ENCODE peak calls at places on chromosomes 4 and X, in six cellular contexts. One of them, this sample, is unnamed.
A peak's percentile ranks its signal among the peaks of the same experiment; 100 is the strongest.

GRCh38 chr4:70187216-70187615 is 8.3 kb upstream of the ODAM start:
- DNase-seq in psoas muscle: no peak
- DNase-seq in cardiac muscle cell: no peak
- DNase-seq in HFFc6: no peak
- DNase-seq in ascending aorta: no peak
- DNase-seq in upper lobe of left lung: no peak
- DNase-seq in this sample: no peak

GRCh38 chr4:140152760-140153418 is 1.1 kb downstream of the MAML3 start:
- DNase-seq in psoas muscle: peak; percentile 63
- DNase-seq in cardiac muscle cell: peak; percentile 74
- DNase-seq in HFFc6: no peak
- DNase-seq in ascending aorta: no peak
- DNase-seq in upper lobe of left lung: peak; percentile 58
- DNase-seq in this sample: peak; percentile 51

GRCh38 chr4:182585321-182585720 is 331.9 kb downstream of the DCTD start:
- DNase-seq in psoas muscle: no peak
- DNase-seq in cardiac muscle cell: no peak
- DNase-seq in HFFc6: no peak
- DNase-seq in ascending aorta: no peak
- DNase-seq in upper lobe of left lung: no peak
- DNase-seq in this sample: no peak

GRCh38 chrX:145817666-145818521 is at the start of gene SLITRK2:
- DNase-seq in psoas muscle: no peak
- DNase-seq in cardiac muscle cell: peak; percentile 16
- DNase-seq in HFFc6: no peak
- DNase-seq in ascending aorta: no peak
- DNase-seq in upper lobe of left lung: no peak
- DNase-seq in this sample: no peak

GRCh38 chrX:129613596-129613995 is 41.2 kb downstream of the APLN start:
- DNase-seq in psoas muscle: no peak
- DNase-seq in cardiac muscle cell: no peak
- DNase-seq in HFFc6: no peak
- DNase-seq in ascending aorta: no peak
- DNase-seq in upper lobe of left lung: no peak
- DNase-seq in this sample: no peak

GRCh38 chr4:4837921-4838601 is 21.4 kb upstream of the MSX1 start:
- DNase-seq in psoas muscle: no peak
- DNase-seq in cardiac muscle cell: no peak
- DNase-seq in HFFc6: no peak
- DNase-seq in ascending aorta: no peak
- DNase-seq in upper lobe of left lung: no peak
- DNase-seq in this sample: no peak

GRCh38 chrX:141975839-141976238 is 72.1 kb downstream of the MAGEC1 start:
- DNase-seq in psoas muscle: no peak
- DNase-seq in cardiac muscle cell: no peak
- DNase-seq in HFFc6: no peak
- DNase-seq in ascending aorta: no peak
- DNase-seq in upper lobe of left lung: no peak
- DNase-seq in this sample: no peak

GRCh38 chrX:22660756-22661155 is 339.0 kb upstream of the DDX53 start:
- DNase-seq in psoas muscle: no peak
- DNase-seq in cardiac muscle cell: no peak
- DNase-seq in HFFc6: no peak
- DNase-seq in ascending aorta: no peak
- DNase-seq in upper lobe of left lung: no peak
- DNase-seq in this sample: no peak

GRCh38 chr4:13920901-13921300 is 293.4 kb upstream of the BOD1L1 start:
- DNase-seq in psoas muscle: peak; percentile 16
- DNase-seq in cardiac muscle cell: no peak
- DNase-seq in HFFc6: peak; percentile 100
- DNase-seq in ascending aorta: no peak
- DNase-seq in upper lobe of left lung: no peak
- DNase-seq in this sample: no peak

GRCh38 chr4:123300222-123300621 is 96.4 kb upstream of the SPRY1 start:
- DNase-seq in psoas muscle: no peak
- DNase-seq in cardiac muscle cell: no peak
- DNase-seq in HFFc6: no peak
- DNase-seq in ascending aorta: no peak
- DNase-seq in upper lobe of left lung: no peak
- DNase-seq in this sample: no peak

GRCh38 chr4:123298798-123299197 is 97.8 kb upstream of the SPRY1 start:
- DNase-seq in psoas muscle: no peak
- DNase-seq in cardiac muscle cell: no peak
- DNase-seq in HFFc6: no peak
- DNase-seq in ascending aorta: no peak
- DNase-seq in upper lobe of left lung: no peak
- DNase-seq in this sample: no peak

GRCh38 chr4:123301942-123302341 is 94.7 kb upstream of the SPRY1 start:
- DNase-seq in psoas muscle: no peak
- DNase-seq in cardiac muscle cell: no peak
- DNase-seq in HFFc6: no peak
- DNase-seq in ascending aorta: no peak
- DNase-seq in upper lobe of left lung: no peak
- DNase-seq in this sample: no peak

GRCh38 chr4:123299212-123299651 is 97.4 kb upstream of the SPRY1 start:
- DNase-seq in psoas muscle: no peak
- DNase-seq in cardiac muscle cell: no peak
- DNase-seq in HFFc6: peak; percentile 42
- DNase-seq in ascending aorta: no peak
- DNase-seq in upper lobe of left lung: no peak
- DNase-seq in this sample: no peak

DNA sequence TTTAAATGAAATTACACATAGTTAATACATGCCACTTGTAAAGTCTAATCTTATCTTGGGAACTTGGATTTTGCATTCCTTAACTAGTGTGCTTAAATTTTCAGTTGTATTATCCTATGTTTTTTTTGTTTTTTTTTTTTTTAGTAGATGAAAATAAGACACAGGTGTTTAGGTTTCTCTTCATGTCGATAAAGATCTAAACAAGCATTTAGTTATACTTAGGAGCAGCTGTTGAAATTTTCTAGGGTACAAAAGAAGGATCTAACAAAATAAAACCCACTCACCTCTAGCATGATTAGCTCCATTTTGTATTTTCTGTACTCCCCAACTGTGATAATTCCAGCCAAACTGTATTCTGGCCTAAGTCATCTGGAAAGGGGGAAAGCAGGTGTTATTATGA is 96.0 kb upstream of the SPRY1 start:
- DNase-seq in psoas muscle: no peak
- DNase-seq in cardiac muscle cell: no peak
- DNase-seq in HFFc6: no peak
- DNase-seq in ascending aorta: no peak
- DNase-seq in upper lobe of left lung: no peak
- DNase-seq in this sample: no peak
- TF ChIP-seq CTCF in psoas muscle: no peak
- TF ChIP-seq CTCF in cardiac muscle cell: no peak
- TF ChIP-seq CTCF in HFFc6: no peak
- TF ChIP-seq CTCF in ascending aorta: no peak
- TF ChIP-seq CTCF in upper lobe of left lung: no peak
- TF ChIP-seq CTCF in this sample: no peak

GRCh38 chr4:175622887-175623286 is 189.2 kb downstream of the GPM6A start:
- DNase-seq in psoas muscle: no peak
- DNase-seq in cardiac muscle cell: peak; percentile 18
- DNase-seq in HFFc6: no peak
- DNase-seq in ascending aorta: no peak
- DNase-seq in upper lobe of left lung: no peak
- DNase-seq in this sample: no peak
- TF ChIP-seq CTCF in psoas muscle: no peak
- TF ChIP-seq CTCF in cardiac muscle cell: no peak
- TF ChIP-seq CTCF in HFFc6: no peak
- TF ChIP-seq CTCF in ascending aorta: no peak
- TF ChIP-seq CTCF in upper lobe of left lung: no peak
- TF ChIP-seq CTCF in this sample: no peak

DNA sequence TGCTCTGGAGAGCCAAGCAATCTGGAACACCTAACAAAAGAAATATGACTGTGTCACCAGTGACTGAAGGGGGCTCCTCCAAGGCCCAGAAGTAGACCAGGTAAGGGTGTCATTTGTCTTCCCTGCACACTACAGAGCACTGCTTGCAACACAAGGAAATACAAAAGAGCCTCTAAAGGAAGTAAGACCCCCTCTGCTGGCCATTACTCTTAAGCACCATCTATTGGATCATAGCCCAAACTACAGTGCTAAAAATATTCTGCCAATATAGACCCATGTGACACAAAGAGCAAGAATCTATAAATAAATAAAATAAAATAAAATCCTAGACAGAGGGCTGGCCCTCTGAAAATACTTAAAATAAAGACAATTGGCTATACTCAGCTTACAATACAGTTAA is 528.7 kb downstream of the TMA16 start:
- DNase-seq in psoas muscle: no peak
- DNase-seq in cardiac muscle cell: no peak
- DNase-seq in HFFc6: no peak
- DNase-seq in ascending aorta: no peak
- DNase-seq in upper lobe of left lung: no peak
- DNase-seq in this sample: no peak
- TF ChIP-seq CTCF in psoas muscle: no peak
- TF ChIP-seq CTCF in cardiac muscle cell: no peak
- TF ChIP-seq CTCF in HFFc6: no peak
- TF ChIP-seq CTCF in ascending aorta: no peak
- TF ChIP-seq CTCF in upper lobe of left lung: no peak
- TF ChIP-seq CTCF in this sample: no peak

GRCh38 chr4:55395529-55396304 is at the start of gene TMEM165:
- DNase-seq in psoas muscle: peak; percentile 91
- DNase-seq in cardiac muscle cell: peak; percentile 93
- DNase-seq in HFFc6: peak; percentile 82
- DNase-seq in ascending aorta: peak; percentile 71
- DNase-seq in upper lobe of left lung: peak; percentile 96
- DNase-seq in this sample: peak; percentile 89
- TF ChIP-seq CTCF in psoas muscle: no peak
- TF ChIP-seq CTCF in cardiac muscle cell: no peak
- TF ChIP-seq CTCF in HFFc6: no peak
- TF ChIP-seq CTCF in ascending aorta: no peak
- TF ChIP-seq CTCF in upper lobe of left lung: no peak
- TF ChIP-seq CTCF in this sample: no peak

GRCh38 chrX:25275159-25275558 is 259.4 kb upstream of the ARX start:
- DNase-seq in psoas muscle: no peak
- DNase-seq in cardiac muscle cell: no peak
- DNase-seq in HFFc6: no peak
- DNase-seq in ascending aorta: no peak
- DNase-seq in upper lobe of left lung: no peak
- DNase-seq in this sample: no peak
- TF ChIP-seq CTCF in psoas muscle: peak; percentile 32
- TF ChIP-seq CTCF in cardiac muscle cell: no peak
- TF ChIP-seq CTCF in HFFc6: no peak
- TF ChIP-seq CTCF in ascending aorta: no peak
- TF ChIP-seq CTCF in upper lobe of left lung: no peak
- TF ChIP-seq CTCF in this sample: no peak

DNA sequence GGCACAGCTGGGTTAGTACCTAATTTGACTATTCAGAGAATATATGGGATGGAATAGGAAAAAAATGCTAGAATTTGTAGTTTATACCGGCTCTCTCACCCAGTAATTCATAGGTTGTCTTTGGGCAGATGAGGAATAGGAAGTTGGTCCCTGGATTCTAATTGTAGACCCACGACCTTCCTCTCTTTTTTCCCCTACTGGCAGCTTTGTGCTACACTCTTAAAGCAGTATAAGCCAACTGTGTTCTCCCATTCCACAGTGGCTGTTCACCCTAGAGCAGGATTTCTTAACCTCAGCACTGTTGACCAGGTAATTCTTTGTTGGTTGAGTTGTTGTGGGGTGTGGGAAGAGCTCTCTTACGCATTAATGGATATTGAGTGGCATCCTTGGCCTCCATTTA is 92.9 kb downstream of the FNIP2 start:
- DNase-seq in psoas muscle: no peak
- DNase-seq in cardiac muscle cell: no peak
- DNase-seq in HFFc6: no peak
- DNase-seq in ascending aorta: no peak
- DNase-seq in upper lobe of left lung: no peak
- DNase-seq in this sample: no peak
- TF ChIP-seq CTCF in psoas muscle: no peak
- TF ChIP-seq CTCF in cardiac muscle cell: no peak
- TF ChIP-seq CTCF in HFFc6: no peak
- TF ChIP-seq CTCF in ascending aorta: no peak
- TF ChIP-seq CTCF in upper lobe of left lung: no peak
- TF ChIP-seq CTCF in this sample: no peak

GRCh38 chrX:150762258-150762867 is 69.2 kb downstream of the MTMR1 start:
- DNase-seq in psoas muscle: no peak
- DNase-seq in cardiac muscle cell: no peak
- DNase-seq in HFFc6: no peak
- DNase-seq in ascending aorta: no peak
- DNase-seq in upper lobe of left lung: no peak
- DNase-seq in this sample: no peak
- TF ChIP-seq CTCF in psoas muscle: no peak
- TF ChIP-seq CTCF in cardiac muscle cell: no peak
- TF ChIP-seq CTCF in HFFc6: no peak
- TF ChIP-seq CTCF in ascending aorta: no peak
- TF ChIP-seq CTCF in upper lobe of left lung: no peak
- TF ChIP-seq CTCF in this sample: no peak

DNA sequence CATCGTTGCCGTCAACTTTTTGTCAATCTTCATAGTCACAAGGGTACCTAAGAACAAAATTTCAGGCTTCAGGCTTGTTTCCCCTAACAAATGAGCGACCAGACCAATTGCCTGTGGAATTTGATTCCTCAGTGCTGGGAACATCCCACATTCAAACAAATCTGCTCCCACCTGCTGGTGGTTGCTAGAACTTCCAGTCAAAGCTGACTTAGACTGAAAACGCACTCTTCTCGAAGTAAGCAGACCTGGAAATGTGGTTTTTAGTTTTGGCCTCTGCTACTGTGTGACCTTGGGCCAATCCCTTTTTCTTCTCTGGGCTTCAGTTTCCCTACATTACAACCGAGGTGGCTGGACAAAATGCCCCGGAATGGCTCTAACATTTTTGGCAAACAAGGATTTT is 1.8 kb upstream of the GABRQ start:
- DNase-seq in psoas muscle: no peak
- DNase-seq in cardiac muscle cell: peak; percentile 58
- DNase-seq in HFFc6: peak; percentile 40
- DNase-seq in ascending aorta: no peak
- DNase-seq in upper lobe of left lung: no peak
- DNase-seq in this sample: no peak
- TF ChIP-seq CTCF in psoas muscle: peak; percentile 33
- TF ChIP-seq CTCF in cardiac muscle cell: peak; percentile 61
- TF ChIP-seq CTCF in HFFc6: peak; percentile 75
- TF ChIP-seq CTCF in ascending aorta: peak; percentile 45
- TF ChIP-seq CTCF in upper lobe of left lung: peak; percentile 7
- TF ChIP-seq CTCF in this sample: peak; percentile 18